ENCODE peak calls at places on chromosomes 11 and 22, in five cellular contexts. U is progenitor cell of endocrine pancreas, M is H9, F is fibroblast of lung, R is prostate gland. T is an unnamed sample.

GRCh38 chr11:68016161-68016903 is 6.2 kb downstream of the ALDH3B1 start:
- DNase-seq in F (no peak), R (no peak), M (no peak), U (no peak), T (no peak)

GRCh38 chr11:47154738-47155570 is 21.7 kb downstream of the ARFGAP2 start:
- DNase-seq in M (no peak), U (no peak), F (no peak), R (no peak), T (no peak)

GRCh38 chr22:23075525-23076216 is 5.4 kb downstream of the GNAZ start:
- DNase-seq in F (no peak), M (no peak), R (no peak), U (no peak), T (no peak)

GRCh38 chr11:17608830-17609229 is 61.8 kb downstream of the OTOG start:
- DNase-seq in F (no peak), R (no peak), U (no peak), M (no peak), T (no peak)

GRCh38 chr11:45900916-45901617 is 6.0 kb downstream of the FREY1 start:
- DNase-seq in U (no peak), M (no peak), R (no peak), F (no peak), T (no peak)

GRCh38 chr11:111733009-111733408 is 33.2 kb downstream of the PPP2R1B start:
- DNase-seq in R (no peak), F (peak), U (no peak), M (no peak), T (no peak)

GRCh38 chr11:121464352-121464946 is 11.7 kb upstream of the SORL1-AS1 start:
- DNase-seq in F (peak), M (peak), R (peak), U (no peak), T (peak)

GRCh38 chr11:1035577-1036283 is 788 bp downstream of the MUC6 start:
- DNase-seq in F (no peak), U (no peak), M (no peak), R (no peak), T (no peak)

GRCh38 chr11:16293204-16293681 is 63.1 kb downstream of the SOX6 start:
- DNase-seq in F (peak), M (no peak), U (no peak), R (no peak), T (no peak)

GRCh38 chr22:42249831-42250230 is 20.6 kb downstream of the TCF20 start:
- DNase-seq in U (no peak), F (no peak), R (no peak), M (no peak), T (no peak)

GRCh38 chr22:37545703-37546435 is 14.4 kb upstream of the CDC42EP1 start:
- DNase-seq in R (peak), U (peak), F (peak), M (peak), T (peak)

GRCh38 chr11:70432065-70432464 is 33.7 kb downstream of the CTTN start:
- DNase-seq in U (no peak), M (no peak), R (no peak), F (no peak), T (no peak)

GRCh38 chr11:70429428-70429705 is 31.0 kb downstream of the CTTN start:
- DNase-seq in R (no peak), F (no peak), U (no peak), M (no peak), T (no peak)

GRCh38 chr11:70431611-70432010 is 33.3 kb downstream of the CTTN start:
- DNase-seq in M (no peak), R (no peak), F (no peak), U (no peak), T (no peak)

GRCh38 chr11:70430122-70430521 is 31.8 kb downstream of the CTTN start:
- DNase-seq in U (no peak), M (no peak), R (no peak), F (no peak), T (no peak)

GRCh38 chr11:70430671-70431574 is 32.6 kb downstream of the CTTN start:
- DNase-seq in U (no peak), F (no peak), M (no peak), R (no peak), T (no peak)
- TF ChIP-seq CTCF in U (no peak), F (no peak), M (no peak), R (no peak), T (no peak)

DNA sequence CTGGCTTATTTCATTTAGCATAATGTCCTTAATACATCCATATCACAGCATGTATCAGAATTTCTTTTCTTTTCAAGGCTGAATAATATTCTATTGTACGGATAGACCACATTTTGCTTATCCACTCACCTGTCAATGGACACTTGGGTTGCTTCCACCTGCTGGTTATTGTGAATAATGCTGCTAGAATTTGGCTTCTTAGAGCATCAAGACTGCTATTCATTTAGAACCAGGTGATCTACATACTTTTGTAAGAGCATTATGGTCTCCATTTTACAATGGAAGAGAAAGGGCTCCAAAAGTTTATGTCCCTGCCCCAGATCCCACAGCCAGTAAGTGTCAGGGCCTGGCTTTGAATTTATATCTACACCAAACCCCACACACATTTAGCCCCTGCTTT is 100.7 kb upstream of the CD82 start:
- DNase-seq in U (no peak), M (no peak), R (no peak), F (no peak), T (no peak)
- TF ChIP-seq CTCF in U (no peak), M (peak), R (no peak), F (no peak), T (no peak)

DNA sequence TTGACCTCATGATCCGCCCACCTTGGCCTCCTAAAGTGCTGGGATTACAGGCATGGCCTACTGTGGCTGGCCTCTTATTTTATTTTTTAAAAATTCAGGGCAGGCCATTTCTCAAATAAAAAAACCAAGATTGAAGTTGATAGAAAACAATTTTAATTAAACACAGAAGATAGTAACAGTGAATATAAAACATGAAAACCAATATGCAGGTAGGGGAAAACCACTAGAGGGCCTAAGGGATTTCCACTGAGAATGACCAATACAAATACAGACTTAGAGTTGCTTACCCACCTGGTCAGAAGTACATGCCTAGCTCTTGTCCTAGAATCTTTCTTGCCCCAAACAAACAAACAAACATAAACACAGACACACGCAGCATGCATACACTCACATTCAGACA is 1.7 kb upstream of the RTCB start:
- DNase-seq in M (no peak), R (no peak), U (no peak), F (peak), T (no peak)
- TF ChIP-seq CTCF in M (peak), R (no peak), U (peak), F (peak), T (no peak)

GRCh38 chr11:11265994-11266606 is 87.0 kb downstream of the CSNK2A3 start:
- DNase-seq in F (no peak), R (peak), U (peak), M (peak), T (peak)
- TF ChIP-seq CTCF in F (peak), R (peak), U (peak), M (peak), T (peak)

GRCh38 chr11:14565845-14566244 is 45.7 kb upstream of the PSMA1 start:
- DNase-seq in F (no peak), M (no peak), U (no peak), R (no peak), T (no peak)
- TF ChIP-seq CTCF in F (no peak), M (no peak), U (no peak), R (no peak), T (no peak)

DNA sequence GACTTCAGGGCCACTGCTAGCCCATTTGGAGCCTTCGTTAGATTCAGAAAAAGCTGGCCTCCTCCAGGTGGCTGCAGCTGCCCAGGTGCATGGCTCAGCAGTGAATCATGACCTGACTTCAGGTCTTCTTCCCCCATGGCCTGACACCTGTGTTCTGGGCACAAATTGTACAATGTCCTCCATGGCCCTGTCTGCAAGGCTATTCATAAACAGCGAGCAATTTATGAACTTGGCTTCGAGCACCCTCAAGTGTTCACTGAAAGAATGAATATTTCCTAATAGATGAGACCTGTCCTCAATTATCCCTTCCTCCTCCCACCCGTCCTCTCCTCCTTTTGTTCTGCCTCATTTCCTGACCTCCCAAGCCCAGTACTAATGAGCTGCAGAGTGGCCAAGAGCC is 12.2 kb upstream of the VPS37C start:
- DNase-seq in U (no peak), F (no peak), R (no peak), M (no peak), T (no peak)
- TF ChIP-seq CTCF in U (no peak), F (peak), R (peak), M (no peak), T (no peak)

DNA sequence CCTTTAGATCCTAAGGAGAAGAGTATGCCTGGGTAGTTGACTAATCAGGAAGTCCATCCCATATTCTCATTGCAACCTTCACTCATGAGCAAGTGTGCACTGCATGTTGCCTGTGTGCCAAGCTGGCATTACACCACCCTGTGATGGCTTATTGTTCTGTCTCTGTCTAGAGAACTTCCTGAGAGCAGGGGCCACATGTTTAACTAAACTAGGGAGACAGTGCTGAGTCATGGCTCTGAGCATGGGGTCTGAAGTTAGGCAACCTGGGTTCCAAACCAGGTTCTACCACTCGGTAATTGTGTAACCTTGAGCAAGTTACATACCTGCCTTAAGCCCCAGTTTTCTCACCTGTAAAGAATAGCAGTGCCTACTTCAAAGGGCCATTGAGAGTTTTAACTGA is 39.6 kb downstream of the CSNK2A3 start:
- DNase-seq in M (no peak), F (peak), U (no peak), R (no peak), T (no peak)
- TF ChIP-seq CTCF in M (no peak), F (no peak), U (no peak), R (no peak), T (no peak)

DNA sequence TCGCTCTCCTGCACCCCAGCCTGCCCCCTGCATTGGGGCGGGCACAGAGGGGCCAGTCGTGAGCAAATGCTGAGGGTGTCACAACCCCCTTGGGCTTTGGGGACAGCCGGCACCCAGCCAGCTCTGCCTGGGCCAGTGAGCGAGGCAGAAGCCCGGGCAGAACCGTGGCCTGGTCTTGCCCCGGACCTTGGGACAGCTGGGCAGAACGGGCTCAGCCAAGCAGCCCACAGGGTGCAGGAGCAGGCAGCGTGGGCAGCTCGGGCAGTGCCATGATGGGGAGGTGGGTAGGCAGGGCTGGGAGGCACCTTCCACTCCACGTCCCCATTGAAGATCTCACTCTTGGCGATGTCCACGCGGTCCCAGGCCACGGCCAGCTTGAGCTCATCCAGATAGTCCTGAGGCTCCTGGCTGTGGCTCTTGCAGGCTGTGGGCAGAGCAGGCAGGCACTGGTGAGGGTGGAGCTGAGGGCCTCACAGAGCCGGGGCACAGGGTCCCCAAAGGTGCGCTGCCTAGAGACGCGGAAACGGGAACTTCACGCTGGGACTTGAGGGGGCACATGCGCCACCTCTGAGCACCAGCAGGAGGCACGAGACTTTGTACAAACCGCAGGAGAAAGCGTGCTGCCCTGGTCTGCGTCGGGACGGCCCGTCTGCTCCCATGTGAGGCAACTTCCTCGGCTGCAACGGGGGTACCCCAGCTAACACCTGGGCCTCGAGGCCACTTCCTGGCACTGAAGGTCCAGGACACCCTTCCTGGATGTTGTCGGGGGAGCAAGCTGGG is 15.2 kb downstream of the TSSC4 start:
- DNase-seq in F (no peak), U (no peak), M (peak), R (no peak), T (no peak)
- TF ChIP-seq CTCF in F (no peak), U (peak), M (peak), R (no peak), T (peak)

GRCh38 chr22:29520851-29521250 is 32.7 kb downstream of the THOC5 start:
- DNase-seq in U (no peak), R (no peak), F (peak), M (no peak), T (no peak)

GRCh38 chr22:29528144-29528543 is 25.4 kb downstream of the THOC5 start:
- DNase-seq in F (no peak), M (no peak), R (no peak), U (no peak), T (no peak)

GRCh38 chr22:29521526-29521925 is 32.0 kb downstream of the THOC5 start:
- DNase-seq in M (no peak), U (no peak), R (no peak), F (no peak), T (no peak)

GRCh38 chr22:29523761-29524160 is 29.8 kb downstream of the THOC5 start:
- DNase-seq in R (peak), U (no peak), F (no peak), M (no peak), T (no peak)

GRCh38 chr22:29524440-29525191 is 28.9 kb downstream of the THOC5 start:
- DNase-seq in M (peak), F (peak), U (peak), R (peak), T (peak)
- TF ChIP-seq CTCF in M (peak), F (peak), U (peak), R (peak), T (peak)

DNA sequence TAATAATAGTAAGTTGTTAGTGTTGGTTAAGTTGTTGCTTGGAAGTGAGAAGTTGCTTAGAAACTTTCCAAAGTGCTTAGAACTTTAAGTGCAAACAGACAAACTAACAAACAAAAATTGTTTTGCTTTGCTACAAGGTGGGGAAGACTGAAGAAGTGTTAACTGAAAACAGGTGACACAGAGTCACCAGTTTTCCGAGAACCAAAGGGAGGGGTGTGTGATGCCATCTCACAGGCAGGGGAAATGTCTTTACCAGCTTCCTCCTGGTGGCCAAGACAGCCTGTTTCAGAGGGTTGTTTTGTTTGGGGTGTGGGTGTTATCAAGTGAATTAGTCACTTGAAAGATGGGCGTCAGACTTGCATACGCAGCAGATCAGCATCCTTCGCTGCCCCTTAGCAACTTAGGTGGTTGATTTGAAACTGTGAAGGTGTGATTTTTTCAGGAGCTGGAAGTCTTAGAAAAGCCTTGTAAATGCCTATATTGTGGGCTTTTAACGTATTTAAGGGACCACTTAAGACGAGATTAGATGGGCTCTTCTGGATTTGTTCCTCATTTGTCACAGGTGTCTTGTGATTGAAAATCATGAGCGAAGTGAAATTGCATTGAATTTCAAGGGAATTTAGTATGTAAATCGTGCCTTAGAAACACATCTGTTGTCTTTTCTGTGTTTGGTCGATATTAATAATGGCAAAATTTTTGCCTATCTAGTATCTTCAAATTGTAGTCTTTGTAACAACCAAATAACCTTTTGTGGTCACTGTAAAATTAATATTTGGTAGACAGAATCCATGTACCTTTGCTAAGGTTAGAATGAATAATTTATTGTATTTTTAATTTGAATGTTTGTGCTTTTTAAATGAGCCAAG is 2.7 kb downstream of the NEAT1 start:
- DNase-seq in M (peak), R (no peak), U (no peak), F (peak), T (no peak)
- TF ChIP-seq CTCF in M (peak), R (peak), U (peak), F (no peak), T (no peak)

T was measured in nephron progenitor cell.